ENCODE peak calls at places on chromosome 3, in eight cellular contexts. One of them, this sample, is unnamed.

GRCh38 chr3:53003320-53003719 is 42.6 kb downstream of the SFMBT1 start:
- DNase-seq in body of pancreas: no peak
- DNase-seq in stomach: no peak
- DNase-seq in sigmoid colon: no peak
- DNase-seq in CD4-positive, CD25-positive, alpha-beta regulatory T cell: no peak
- DNase-seq in GM23248: no peak
- DNase-seq in fibroblast of lung: no peak
- DNase-seq in effector memory CD4-positive, alpha-beta T cell: no peak
- DNase-seq in this sample: no peak

GRCh38 chr3:192831801-192832347 is 85.8 kb downstream of the MB21D2 start:
- DNase-seq in body of pancreas: no peak
- DNase-seq in stomach: no peak
- DNase-seq in sigmoid colon: no peak
- DNase-seq in CD4-positive, CD25-positive, alpha-beta regulatory T cell: no peak
- DNase-seq in GM23248: peak; percentile 41
- DNase-seq in fibroblast of lung: no peak
- DNase-seq in effector memory CD4-positive, alpha-beta T cell: no peak
- DNase-seq in this sample: no peak

GRCh38 chr3:29827756-29828155 is 546.9 kb downstream of the RBMS3 start:
- DNase-seq in body of pancreas: no peak
- DNase-seq in stomach: no peak
- DNase-seq in sigmoid colon: no peak
- DNase-seq in CD4-positive, CD25-positive, alpha-beta regulatory T cell: no peak
- DNase-seq in GM23248: peak; percentile 26
- DNase-seq in fibroblast of lung: peak; percentile 27
- DNase-seq in effector memory CD4-positive, alpha-beta T cell: no peak
- DNase-seq in this sample: no peak

GRCh38 chr3:153595186-153595815 is 433.3 kb downstream of the RAP2B start:
- DNase-seq in body of pancreas: no peak
- DNase-seq in stomach: no peak
- DNase-seq in sigmoid colon: no peak
- DNase-seq in CD4-positive, CD25-positive, alpha-beta regulatory T cell: peak; percentile 4
- DNase-seq in GM23248: peak; percentile 66
- DNase-seq in fibroblast of lung: peak; percentile 65
- DNase-seq in effector memory CD4-positive, alpha-beta T cell: no peak
- DNase-seq in this sample: no peak

GRCh38 chr3:104575631-104576030 is 791.1 kb upstream of the ALCAM start:
- DNase-seq in body of pancreas: no peak
- DNase-seq in stomach: no peak
- DNase-seq in sigmoid colon: no peak
- DNase-seq in CD4-positive, CD25-positive, alpha-beta regulatory T cell: no peak
- DNase-seq in GM23248: no peak
- DNase-seq in fibroblast of lung: no peak
- DNase-seq in effector memory CD4-positive, alpha-beta T cell: no peak
- DNase-seq in this sample: no peak

GRCh38 chr3:42518800-42519567 is 16.5 kb downstream of the VIPR1 start:
- DNase-seq in body of pancreas: peak; percentile 44
- DNase-seq in stomach: no peak
- DNase-seq in sigmoid colon: no peak
- DNase-seq in CD4-positive, CD25-positive, alpha-beta regulatory T cell: peak; percentile 70
- DNase-seq in GM23248: no peak
- DNase-seq in fibroblast of lung: no peak
- DNase-seq in effector memory CD4-positive, alpha-beta T cell: peak; percentile 30
- DNase-seq in this sample: peak; percentile 36

GRCh38 chr3:35772364-35773009 is 133.2 kb downstream of the ARPP21 start:
- DNase-seq in body of pancreas: no peak
- DNase-seq in stomach: no peak
- DNase-seq in sigmoid colon: no peak
- DNase-seq in CD4-positive, CD25-positive, alpha-beta regulatory T cell: no peak
- DNase-seq in GM23248: no peak
- DNase-seq in fibroblast of lung: no peak
- DNase-seq in effector memory CD4-positive, alpha-beta T cell: no peak
- DNase-seq in this sample: no peak

GRCh38 chr3:52085883-52086282 is 29.5 kb upstream of the DUSP7 start:
- DNase-seq in body of pancreas: no peak
- DNase-seq in stomach: no peak
- DNase-seq in sigmoid colon: no peak
- DNase-seq in CD4-positive, CD25-positive, alpha-beta regulatory T cell: no peak
- DNase-seq in GM23248: no peak
- DNase-seq in fibroblast of lung: no peak
- DNase-seq in effector memory CD4-positive, alpha-beta T cell: no peak
- DNase-seq in this sample: no peak

GRCh38 chr3:194592798-194593752 is 40.1 kb downstream of the TMEM44 start:
- DNase-seq in body of pancreas: peak; percentile 23
- DNase-seq in stomach: peak; percentile 29
- DNase-seq in sigmoid colon: no peak
- DNase-seq in CD4-positive, CD25-positive, alpha-beta regulatory T cell: no peak
- DNase-seq in GM23248: peak; percentile 99
- DNase-seq in fibroblast of lung: peak; percentile 100
- DNase-seq in effector memory CD4-positive, alpha-beta T cell: no peak
- DNase-seq in this sample: no peak

GRCh38 chr3:101813817-101814440 is 34.9 kb downstream of the NXPE3 start:
- DNase-seq in body of pancreas: no peak
- DNase-seq in stomach: no peak
- DNase-seq in sigmoid colon: no peak
- DNase-seq in CD4-positive, CD25-positive, alpha-beta regulatory T cell: peak; percentile 65
- DNase-seq in GM23248: peak; percentile 60
- DNase-seq in fibroblast of lung: peak; percentile 67
- DNase-seq in effector memory CD4-positive, alpha-beta T cell: no peak
- DNase-seq in this sample: no peak

GRCh38 chr3:63937661-63938651 is 25.8 kb upstream of the SCAANT1 start:
- DNase-seq in body of pancreas: peak; percentile 39
- DNase-seq in stomach: peak; percentile 36
- DNase-seq in sigmoid colon: no peak
- DNase-seq in CD4-positive, CD25-positive, alpha-beta regulatory T cell: peak; percentile 32
- DNase-seq in GM23248: no peak
- DNase-seq in fibroblast of lung: no peak
- DNase-seq in effector memory CD4-positive, alpha-beta T cell: no peak
- DNase-seq in this sample: no peak

GRCh38 chr3:153894857-153895256 is 226.3 kb upstream of the ARHGEF26 start:
- DNase-seq in body of pancreas: no peak
- DNase-seq in stomach: no peak
- DNase-seq in sigmoid colon: no peak
- DNase-seq in CD4-positive, CD25-positive, alpha-beta regulatory T cell: no peak
- DNase-seq in GM23248: no peak
- DNase-seq in fibroblast of lung: no peak
- DNase-seq in effector memory CD4-positive, alpha-beta T cell: no peak
- DNase-seq in this sample: no peak

GRCh38 chr3:49855662-49856061 is 702 bp downstream of the TRAIP start:
- DNase-seq in body of pancreas: no peak
- DNase-seq in stomach: no peak
- DNase-seq in sigmoid colon: no peak
- DNase-seq in CD4-positive, CD25-positive, alpha-beta regulatory T cell: no peak
- DNase-seq in GM23248: no peak
- DNase-seq in fibroblast of lung: no peak
- DNase-seq in effector memory CD4-positive, alpha-beta T cell: no peak
- DNase-seq in this sample: no peak

GRCh38 chr3:107143206-107143605 is 234.0 kb upstream of the CCDC54 start:
- DNase-seq in body of pancreas: no peak
- DNase-seq in stomach: no peak
- DNase-seq in sigmoid colon: no peak
- DNase-seq in CD4-positive, CD25-positive, alpha-beta regulatory T cell: no peak
- DNase-seq in GM23248: no peak
- DNase-seq in fibroblast of lung: no peak
- DNase-seq in effector memory CD4-positive, alpha-beta T cell: no peak
- DNase-seq in this sample: no peak

GRCh38 chr3:42263354-42264346 is 2.3 kb downstream of the CCK start:
- DNase-seq in body of pancreas: peak; percentile 25
- DNase-seq in stomach: no peak
- DNase-seq in sigmoid colon: no peak
- DNase-seq in CD4-positive, CD25-positive, alpha-beta regulatory T cell: peak; percentile 15
- DNase-seq in GM23248: peak; percentile 51
- DNase-seq in fibroblast of lung: no peak
- DNase-seq in effector memory CD4-positive, alpha-beta T cell: no peak
- DNase-seq in this sample: no peak

GRCh38 chr3:107142786-107143185 is 234.5 kb upstream of the CCDC54 start:
- DNase-seq in body of pancreas: no peak
- DNase-seq in stomach: no peak
- DNase-seq in sigmoid colon: no peak
- DNase-seq in CD4-positive, CD25-positive, alpha-beta regulatory T cell: no peak
- DNase-seq in GM23248: no peak
- DNase-seq in fibroblast of lung: no peak
- DNase-seq in effector memory CD4-positive, alpha-beta T cell: no peak
- DNase-seq in this sample: no peak

GRCh38 chr3:143769663-143770062 is 78.6 kb downstream of the SLC9A9 start:
- DNase-seq in body of pancreas: no peak
- DNase-seq in stomach: no peak
- DNase-seq in sigmoid colon: no peak
- DNase-seq in CD4-positive, CD25-positive, alpha-beta regulatory T cell: no peak
- DNase-seq in GM23248: peak; percentile 88
- DNase-seq in fibroblast of lung: peak; percentile 93
- DNase-seq in effector memory CD4-positive, alpha-beta T cell: no peak
- DNase-seq in this sample: no peak

GRCh38 chr3:122366379-122366749 is 16.7 kb downstream of the MIX23 start:
- DNase-seq in body of pancreas: no peak
- DNase-seq in stomach: no peak
- DNase-seq in sigmoid colon: no peak
- DNase-seq in CD4-positive, CD25-positive, alpha-beta regulatory T cell: no peak
- DNase-seq in GM23248: no peak
- DNase-seq in fibroblast of lung: no peak
- DNase-seq in effector memory CD4-positive, alpha-beta T cell: no peak
- DNase-seq in this sample: no peak

GRCh38 chr3:1017879-1018278 is 74.9 kb upstream of the CNTN6 start:
- DNase-seq in body of pancreas: no peak
- DNase-seq in stomach: no peak
- DNase-seq in sigmoid colon: no peak
- DNase-seq in CD4-positive, CD25-positive, alpha-beta regulatory T cell: no peak
- DNase-seq in GM23248: no peak
- DNase-seq in fibroblast of lung: no peak
- DNase-seq in effector memory CD4-positive, alpha-beta T cell: no peak
- DNase-seq in this sample: no peak
- H3K9me3 ChIP-seq in body of pancreas: no peaks in the 10 kb centered on the region
- H3K9me3 ChIP-seq in stomach: no peaks in the 10 kb centered on the region
- H3K9me3 ChIP-seq in sigmoid colon: no peaks in the 10 kb centered on the region
- H3K9me3 ChIP-seq in CD4-positive, CD25-positive, alpha-beta regulatory T cell: no peaks in the 10 kb centered on the region
- H3K9me3 ChIP-seq in GM23248: no peaks in the 10 kb centered on the region
- H3K9me3 ChIP-seq in fibroblast of lung: no peaks in the 10 kb centered on the region
- H3K9me3 ChIP-seq in effector memory CD4-positive, alpha-beta T cell: no peaks in the 10 kb centered on the region
- H3K9me3 ChIP-seq in this sample: no peaks in the 10 kb centered on the region

DNA sequence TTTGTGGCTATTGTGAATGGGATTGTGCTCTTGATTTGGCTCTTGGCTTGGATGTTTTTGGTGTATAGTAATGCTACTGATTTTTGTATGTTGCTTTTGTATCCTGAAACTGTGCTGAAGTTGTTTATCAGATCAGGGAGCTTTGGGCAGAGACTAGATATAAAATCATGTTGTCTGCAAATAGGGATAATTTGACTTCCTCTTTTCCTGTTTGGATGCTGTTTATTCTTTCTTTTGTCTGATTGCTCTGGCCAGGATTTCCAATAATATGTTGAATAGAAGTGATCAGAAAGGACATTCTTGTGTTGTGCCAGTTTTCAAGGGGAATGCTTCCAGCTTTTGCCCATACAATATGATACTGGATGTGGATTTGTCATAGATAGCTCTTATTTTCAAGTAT is 66.1 kb downstream of the CHCHD6 start:
- DNase-seq in body of pancreas: no peak
- DNase-seq in stomach: no peak
- DNase-seq in sigmoid colon: no peak
- DNase-seq in CD4-positive, CD25-positive, alpha-beta regulatory T cell: no peak
- DNase-seq in GM23248: no peak
- DNase-seq in fibroblast of lung: no peak
- DNase-seq in effector memory CD4-positive, alpha-beta T cell: no peak
- DNase-seq in this sample: no peak
- H3K9me3 ChIP-seq in body of pancreas: no peaks in the 10 kb centered on the region
- H3K9me3 ChIP-seq in stomach: peaks cover 7% of the 10 kb centered on the region
- H3K9me3 ChIP-seq in sigmoid colon: no peaks in the 10 kb centered on the region
- H3K9me3 ChIP-seq in CD4-positive, CD25-positive, alpha-beta regulatory T cell: peaks cover 2% of the 10 kb centered on the region
- H3K9me3 ChIP-seq in GM23248: no peaks in the 10 kb centered on the region
- H3K9me3 ChIP-seq in fibroblast of lung: no peaks in the 10 kb centered on the region
- H3K9me3 ChIP-seq in effector memory CD4-positive, alpha-beta T cell: peaks cover 3% of the 10 kb centered on the region
- H3K9me3 ChIP-seq in this sample: no peaks in the 10 kb centered on the region

GRCh38 chr3:182315313-182315712 is 478.0 kb upstream of the ATP11B start:
- DNase-seq in body of pancreas: no peak
- DNase-seq in stomach: no peak
- DNase-seq in sigmoid colon: no peak
- DNase-seq in CD4-positive, CD25-positive, alpha-beta regulatory T cell: no peak
- DNase-seq in GM23248: no peak
- DNase-seq in fibroblast of lung: no peak
- DNase-seq in effector memory CD4-positive, alpha-beta T cell: no peak
- DNase-seq in this sample: no peak
- H3K9me3 ChIP-seq in body of pancreas: no peaks in the 10 kb centered on the region
- H3K9me3 ChIP-seq in stomach: peaks cover 34% of the 10 kb centered on the region
- H3K9me3 ChIP-seq in sigmoid colon: no peaks in the 10 kb centered on the region
- H3K9me3 ChIP-seq in CD4-positive, CD25-positive, alpha-beta regulatory T cell: no peaks in the 10 kb centered on the region
- H3K9me3 ChIP-seq in GM23248: no peaks in the 10 kb centered on the region
- H3K9me3 ChIP-seq in fibroblast of lung: no peaks in the 10 kb centered on the region
- H3K9me3 ChIP-seq in effector memory CD4-positive, alpha-beta T cell: no peaks in the 10 kb centered on the region
- H3K9me3 ChIP-seq in this sample: no peaks in the 10 kb centered on the region

GRCh38 chr3:177742273-177742672 is 545.0 kb upstream of the TBL1XR1 start:
- DNase-seq in body of pancreas: no peak
- DNase-seq in stomach: no peak
- DNase-seq in sigmoid colon: no peak
- DNase-seq in CD4-positive, CD25-positive, alpha-beta regulatory T cell: no peak
- DNase-seq in GM23248: no peak
- DNase-seq in fibroblast of lung: no peak
- DNase-seq in effector memory CD4-positive, alpha-beta T cell: no peak
- DNase-seq in this sample: no peak

GRCh38 chr3:177744873-177745646 is 547.8 kb upstream of the TBL1XR1 start:
- DNase-seq in body of pancreas: no peak
- DNase-seq in stomach: peak; percentile 56
- DNase-seq in sigmoid colon: no peak
- DNase-seq in CD4-positive, CD25-positive, alpha-beta regulatory T cell: no peak
- DNase-seq in GM23248: peak; percentile 12
- DNase-seq in fibroblast of lung: peak; percentile 40
- DNase-seq in effector memory CD4-positive, alpha-beta T cell: no peak
- DNase-seq in this sample: no peak

GRCh38 chr3:177740270-177740669 is 543.0 kb upstream of the TBL1XR1 start:
- DNase-seq in body of pancreas: no peak
- DNase-seq in stomach: no peak
- DNase-seq in sigmoid colon: no peak
- DNase-seq in CD4-positive, CD25-positive, alpha-beta regulatory T cell: no peak
- DNase-seq in GM23248: no peak
- DNase-seq in fibroblast of lung: no peak
- DNase-seq in effector memory CD4-positive, alpha-beta T cell: no peak
- DNase-seq in this sample: no peak

GRCh38 chr3:177746259-177747021 is 549.2 kb upstream of the TBL1XR1 start:
- DNase-seq in body of pancreas: no peak
- DNase-seq in stomach: no peak
- DNase-seq in sigmoid colon: no peak
- DNase-seq in CD4-positive, CD25-positive, alpha-beta regulatory T cell: peak; percentile 1
- DNase-seq in GM23248: no peak
- DNase-seq in fibroblast of lung: peak; percentile 82
- DNase-seq in effector memory CD4-positive, alpha-beta T cell: no peak
- DNase-seq in this sample: no peak

DNA sequence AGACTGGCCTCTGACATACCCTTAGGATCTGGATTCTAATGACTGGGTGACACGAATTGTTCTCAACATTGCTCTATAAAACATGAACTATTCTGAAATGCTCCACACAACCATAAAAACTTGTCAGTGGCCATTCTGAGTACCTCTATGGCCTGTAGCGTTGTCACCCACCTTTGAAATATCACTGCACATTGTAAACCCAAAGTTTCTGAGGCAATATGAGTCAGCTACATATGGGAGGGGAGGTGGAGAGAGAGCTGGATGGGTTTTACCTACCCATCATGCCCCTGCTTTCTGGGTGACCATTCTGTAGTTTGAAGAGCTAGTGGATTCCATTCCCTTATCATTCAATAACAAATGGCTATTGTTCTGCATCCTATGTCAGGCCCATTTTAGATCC is 546.2 kb upstream of the TBL1XR1 start:
- DNase-seq in body of pancreas: no peak
- DNase-seq in stomach: no peak
- DNase-seq in sigmoid colon: no peak
- DNase-seq in CD4-positive, CD25-positive, alpha-beta regulatory T cell: no peak
- DNase-seq in GM23248: no peak
- DNase-seq in fibroblast of lung: no peak
- DNase-seq in effector memory CD4-positive, alpha-beta T cell: no peak
- DNase-seq in this sample: no peak
- H3K9me3 ChIP-seq in body of pancreas: no peaks in the 10 kb centered on the region
- H3K9me3 ChIP-seq in stomach: no peaks in the 10 kb centered on the region
- H3K9me3 ChIP-seq in sigmoid colon: no peaks in the 10 kb centered on the region
- H3K9me3 ChIP-seq in CD4-positive, CD25-positive, alpha-beta regulatory T cell: no peaks in the 10 kb centered on the region
- H3K9me3 ChIP-seq in GM23248: no peaks in the 10 kb centered on the region
- H3K9me3 ChIP-seq in fibroblast of lung: no peaks in the 10 kb centered on the region
- H3K9me3 ChIP-seq in effector memory CD4-positive, alpha-beta T cell: no peaks in the 10 kb centered on the region
- H3K9me3 ChIP-seq in this sample: no peaks in the 10 kb centered on the region

This sample was measured in T-helper 17 cell.